ENCODE peak calls at places on chromosomes 5 and 9, in seven cellular contexts. P is NCI-H460; Z is AG20443; C is IMR-90; W is activated CD4-positive, alpha-beta T cell treated with anti-CD3 and anti-CD28 coated beads, Interleukin-2, amount 50 U/mL, for 1 hour; N is AG09319; E is nucleus accumbens. G is an unnamed sample.

GRCh38 chr9:34133436-34133949 is 7.0 kb upstream of the DCAF12 start:
- DNase-seq in Z (no peak), E (no peak), C (no peak), W (no peak), P (no peak), N (no peak), G (no peak)

GRCh38 chr9:138008081-138008841 is 130.7 kb downstream of the CACNA1B start:
- DNase-seq in Z (peak), P (no peak), N (no peak), C (no peak), E (no peak), W (no peak), G (no peak)

GRCh38 chr9:94937214-94937903 is 210.9 kb downstream of the AOPEP start:
- DNase-seq in W (no peak), N (peak), C (peak), P (peak), E (no peak), Z (peak), G (peak)

GRCh38 chr9:86918556-86918955 is 28.8 kb downstream of the GAS1 start:
- DNase-seq in W (no peak), Z (no peak), N (no peak), C (no peak), P (no peak), E (no peak), G (no peak)

GRCh38 chr5:76402251-76402879 is 720 bp upstream of the IQGAP2 start:
- DNase-seq in N (no peak), C (no peak), Z (no peak), E (no peak), P (no peak), W (peak), G (peak)

GRCh38 chr5:89396262-89396975 is 513.4 kb upstream of the MEF2C start:
- DNase-seq in N (no peak), Z (peak), C (peak), E (peak), W (no peak), P (no peak), G (peak)

GRCh38 chr9:33202552-33203300 is 35.6 kb upstream of the B4GALT1 start:
- DNase-seq in Z (peak), C (peak), P (no peak), W (peak), E (no peak), N (no peak), G (no peak)

GRCh38 chr5:143248822-143249579 is 154.5 kb downstream of the NR3C1 start:
- DNase-seq in P (peak), N (peak), Z (peak), W (no peak), E (no peak), C (peak), G (peak)

GRCh38 chr9:81825831-81826540 is 102.2 kb upstream of the SPATA31D4 start:
- DNase-seq in W (no peak), P (no peak), E (peak), C (peak), Z (no peak), N (no peak), G (no peak)

GRCh38 chr9:8234286-8234819 is 434.8 kb upstream of the DMAC1 start:
- DNase-seq in C (no peak), W (no peak), E (no peak), Z (no peak), P (no peak), N (no peak), G (no peak)

GRCh38 chr9:135251996-135252760 is 164.7 kb downstream of the OLFM1 start:
- DNase-seq in W (no peak), P (no peak), N (no peak), C (no peak), Z (no peak), E (no peak), G (no peak)

GRCh38 chr5:7717691-7718090 is 133.2 kb downstream of the CFAP90 start:
- DNase-seq in P (no peak), Z (no peak), E (no peak), W (no peak), C (no peak), N (no peak), G (no peak)

GRCh38 chr5:159906957-159907356 is 9.3 kb upstream of the ADRA1B start:
- DNase-seq in N (no peak), E (no peak), C (no peak), P (no peak), W (no peak), Z (no peak), G (no peak)

GRCh38 chr5:156641690-156642089 is 208.4 kb upstream of the PPP1R2B start:
- DNase-seq in C (peak), E (no peak), Z (peak), W (no peak), N (no peak), P (no peak), G (no peak)

GRCh38 chr5:56327810-56328209 is 94.7 kb upstream of the ANKRD55 start:
- DNase-seq in C (no peak), Z (no peak), W (peak), E (no peak), P (no peak), N (no peak), G (peak)

GRCh38 chr5:137666109-137666850 is 69.6 kb downstream of the KLHL3 start:
- DNase-seq in W (peak), N (peak), E (no peak), Z (peak), P (no peak), C (peak), G (peak)

G was measured in OCI-M1.